ENCODE peak calls at places on chromosomes 1 and 21, in ten cellular contexts. One of them, this sample, is unnamed.
A peak's percentile ranks its signal among the peaks of the same experiment; 100 is the strongest.

GRCh38 chr1:44219301-44219626 is 6.0 kb downstream of the DMAP1 start:
- DNase-seq in AG09309: no peak
- DNase-seq in HFF-Myc: no peak
- DNase-seq in cardiac muscle cell: no peak
- DNase-seq in prostate gland: no peak
- DNase-seq in ovary: no peak
- DNase-seq in HCT116: no peak
- DNase-seq in RWPE1: no peak
- DNase-seq in endothelial cell: no peak
- DNase-seq in WTC11: no peak
- DNase-seq in this sample: no peak

GRCh38 chr1:206506803-206507394 is 432 bp upstream of the RASSF5 start:
- DNase-seq in AG09309: no peak
- DNase-seq in HFF-Myc: no peak
- DNase-seq in cardiac muscle cell: peak; percentile 13
- DNase-seq in prostate gland: no peak
- DNase-seq in ovary: no peak
- DNase-seq in HCT116: no peak
- DNase-seq in RWPE1: no peak
- DNase-seq in endothelial cell: peak; percentile 31
- DNase-seq in WTC11: peak; percentile 28
- DNase-seq in this sample: no peak

GRCh38 chr21:19731251-19731650 is 1267.0 kb upstream of the NCAM2 start:
- DNase-seq in AG09309: no peak
- DNase-seq in HFF-Myc: no peak
- DNase-seq in cardiac muscle cell: no peak
- DNase-seq in prostate gland: no peak
- DNase-seq in ovary: no peak
- DNase-seq in HCT116: no peak
- DNase-seq in RWPE1: no peak
- DNase-seq in endothelial cell: no peak
- DNase-seq in WTC11: no peak
- DNase-seq in this sample: no peak

GRCh38 chr1:106536741-106537140 is 519.7 kb upstream of the PRMT6 start:
- DNase-seq in AG09309: peak; percentile 62
- DNase-seq in HFF-Myc: no peak
- DNase-seq in cardiac muscle cell: no peak
- DNase-seq in prostate gland: no peak
- DNase-seq in ovary: no peak
- DNase-seq in HCT116: no peak
- DNase-seq in RWPE1: no peak
- DNase-seq in endothelial cell: no peak
- DNase-seq in WTC11: no peak
- DNase-seq in this sample: no peak

GRCh38 chr1:85581138-85581801 is 709 bp downstream of the CCN1 start:
- DNase-seq in AG09309: no peak
- DNase-seq in HFF-Myc: no peak
- DNase-seq in cardiac muscle cell: peak; percentile 89
- DNase-seq in prostate gland: peak; percentile 80
- DNase-seq in ovary: peak; percentile 50
- DNase-seq in HCT116: no peak
- DNase-seq in RWPE1: peak; percentile 50
- DNase-seq in endothelial cell: peak; percentile 88
- DNase-seq in WTC11: peak; percentile 85
- DNase-seq in this sample: peak; percentile 93

GRCh38 chr21:40422851-40423635 is 423.9 kb downstream of the DSCAM start:
- DNase-seq in AG09309: no peak
- DNase-seq in HFF-Myc: no peak
- DNase-seq in cardiac muscle cell: no peak
- DNase-seq in prostate gland: no peak
- DNase-seq in ovary: no peak
- DNase-seq in HCT116: no peak
- DNase-seq in RWPE1: no peak
- DNase-seq in endothelial cell: no peak
- DNase-seq in WTC11: no peak
- DNase-seq in this sample: no peak

GRCh38 chr1:203860396-203860951 is 925 bp upstream of the SNRPE start:
- DNase-seq in AG09309: peak; percentile 10
- DNase-seq in HFF-Myc: no peak
- DNase-seq in cardiac muscle cell: peak; percentile 50
- DNase-seq in prostate gland: peak; percentile 85
- DNase-seq in ovary: peak; percentile 33
- DNase-seq in HCT116: no peak
- DNase-seq in RWPE1: peak; percentile 82
- DNase-seq in endothelial cell: no peak
- DNase-seq in WTC11: no peak
- DNase-seq in this sample: no peak

GRCh38 chr1:94296018-94296417 is 58.6 kb upstream of the ARHGAP29 start:
- DNase-seq in AG09309: peak; percentile 76
- DNase-seq in HFF-Myc: no peak
- DNase-seq in cardiac muscle cell: peak; percentile 80
- DNase-seq in prostate gland: no peak
- DNase-seq in ovary: no peak
- DNase-seq in HCT116: no peak
- DNase-seq in RWPE1: no peak
- DNase-seq in endothelial cell: no peak
- DNase-seq in WTC11: no peak
- DNase-seq in this sample: no peak

GRCh38 chr1:204569478-204569877 is 53.3 kb downstream of the MDM4 start:
- DNase-seq in AG09309: no peak
- DNase-seq in HFF-Myc: no peak
- DNase-seq in cardiac muscle cell: no peak
- DNase-seq in prostate gland: no peak
- DNase-seq in ovary: no peak
- DNase-seq in HCT116: no peak
- DNase-seq in RWPE1: no peak
- DNase-seq in endothelial cell: no peak
- DNase-seq in WTC11: no peak
- DNase-seq in this sample: no peak

GRCh38 chr1:12453400-12454343 is 164.3 kb downstream of the DHRS3 start:
- DNase-seq in AG09309: no peak
- DNase-seq in HFF-Myc: no peak
- DNase-seq in cardiac muscle cell: no peak
- DNase-seq in prostate gland: no peak
- DNase-seq in ovary: no peak
- DNase-seq in HCT116: no peak
- DNase-seq in RWPE1: no peak
- DNase-seq in endothelial cell: no peak
- DNase-seq in WTC11: no peak
- DNase-seq in this sample: no peak

GRCh38 chr21:17759546-17760178 is 59.5 kb downstream of the C21orf91 start:
- DNase-seq in AG09309: no peak
- DNase-seq in HFF-Myc: no peak
- DNase-seq in cardiac muscle cell: no peak
- DNase-seq in prostate gland: no peak
- DNase-seq in ovary: no peak
- DNase-seq in HCT116: no peak
- DNase-seq in RWPE1: no peak
- DNase-seq in endothelial cell: no peak
- DNase-seq in WTC11: no peak
- DNase-seq in this sample: no peak

GRCh38 chr1:231219422-231220401 is 21.3 kb upstream of the GNPAT start:
- DNase-seq in AG09309: no peak
- DNase-seq in HFF-Myc: no peak
- DNase-seq in cardiac muscle cell: no peak
- DNase-seq in prostate gland: no peak
- DNase-seq in ovary: no peak
- DNase-seq in HCT116: no peak
- DNase-seq in RWPE1: no peak
- DNase-seq in endothelial cell: no peak
- DNase-seq in WTC11: no peak
- DNase-seq in this sample: no peak

GRCh38 chr1:6148497-6149241 is 31.5 kb downstream of the CHD5 start:
- DNase-seq in AG09309: no peak
- DNase-seq in HFF-Myc: no peak
- DNase-seq in cardiac muscle cell: peak; percentile 38
- DNase-seq in prostate gland: peak; percentile 27
- DNase-seq in ovary: peak; percentile 30
- DNase-seq in HCT116: peak; percentile 48
- DNase-seq in RWPE1: peak; percentile 90
- DNase-seq in endothelial cell: peak; percentile 77
- DNase-seq in WTC11: peak; percentile 91
- DNase-seq in this sample: no peak

GRCh38 chr1:29711582-29712274 is 475.4 kb downstream of the PTPRU start:
- DNase-seq in AG09309: no peak
- DNase-seq in HFF-Myc: no peak
- DNase-seq in cardiac muscle cell: peak; percentile 75
- DNase-seq in prostate gland: no peak
- DNase-seq in ovary: no peak
- DNase-seq in HCT116: no peak
- DNase-seq in RWPE1: no peak
- DNase-seq in endothelial cell: no peak
- DNase-seq in WTC11: no peak
- DNase-seq in this sample: no peak

GRCh38 chr1:91712981-91713841 is 172.7 kb downstream of the TGFBR3 start:
- DNase-seq in AG09309: no peak
- DNase-seq in HFF-Myc: no peak
- DNase-seq in cardiac muscle cell: peak; percentile 80
- DNase-seq in prostate gland: no peak
- DNase-seq in ovary: peak; percentile 69
- DNase-seq in HCT116: no peak
- DNase-seq in RWPE1: no peak
- DNase-seq in endothelial cell: no peak
- DNase-seq in WTC11: no peak
- DNase-seq in this sample: no peak

GRCh38 chr1:233867028-233867427 is 37.4 kb upstream of the SLC35F3 start:
- DNase-seq in AG09309: no peak
- DNase-seq in HFF-Myc: no peak
- DNase-seq in cardiac muscle cell: no peak
- DNase-seq in prostate gland: no peak
- DNase-seq in ovary: no peak
- DNase-seq in HCT116: no peak
- DNase-seq in RWPE1: no peak
- DNase-seq in endothelial cell: no peak
- DNase-seq in WTC11: no peak
- DNase-seq in this sample: no peak

GRCh38 chr1:150365945-150366344 is 2.0 kb downstream of the RPRD2 start:
- DNase-seq in AG09309: no peak
- DNase-seq in HFF-Myc: no peak
- DNase-seq in cardiac muscle cell: peak; percentile 19
- DNase-seq in prostate gland: no peak
- DNase-seq in ovary: no peak
- DNase-seq in HCT116: no peak
- DNase-seq in RWPE1: no peak
- DNase-seq in endothelial cell: no peak
- DNase-seq in WTC11: no peak
- DNase-seq in this sample: no peak

GRCh38 chr1:118989878-118990378 is 1.8 kb upstream of the TBX15 start:
- DNase-seq in AG09309: no peak
- DNase-seq in HFF-Myc: no peak
- DNase-seq in cardiac muscle cell: no peak
- DNase-seq in prostate gland: no peak
- DNase-seq in ovary: no peak
- DNase-seq in HCT116: no peak
- DNase-seq in RWPE1: no peak
- DNase-seq in endothelial cell: peak; percentile 70
- DNase-seq in WTC11: peak; percentile 64
- DNase-seq in this sample: no peak

GRCh38 chr1:25697426-25698220 is 81.0 kb downstream of the MAN1C1 start:
- DNase-seq in AG09309: no peak
- DNase-seq in HFF-Myc: no peak
- DNase-seq in cardiac muscle cell: no peak
- DNase-seq in prostate gland: no peak
- DNase-seq in ovary: no peak
- DNase-seq in HCT116: no peak
- DNase-seq in RWPE1: no peak
- DNase-seq in endothelial cell: no peak
- DNase-seq in WTC11: no peak
- DNase-seq in this sample: no peak
- TF ChIP-seq CTCF in AG09309: no peak
- TF ChIP-seq CTCF in HFF-Myc: no peak
- TF ChIP-seq CTCF in cardiac muscle cell: no peak
- TF ChIP-seq CTCF in prostate gland: peak; percentile 25
- TF ChIP-seq CTCF in ovary: no peak
- TF ChIP-seq CTCF in HCT116: no peak
- TF ChIP-seq CTCF in RWPE1: no peak
- TF ChIP-seq CTCF in endothelial cell: no peak
- TF ChIP-seq CTCF in WTC11: no peak
- TF ChIP-seq CTCF in this sample: no peak

GRCh38 chr1:7961199-7962010 is at the start of gene PARK7:
- DNase-seq in AG09309: peak; percentile 97
- DNase-seq in HFF-Myc: peak; percentile 94
- DNase-seq in cardiac muscle cell: peak; percentile 100
- DNase-seq in prostate gland: peak; percentile 98
- DNase-seq in ovary: peak; percentile 100
- DNase-seq in HCT116: peak; percentile 97
- DNase-seq in RWPE1: peak; percentile 99
- DNase-seq in endothelial cell: peak; percentile 100
- DNase-seq in WTC11: peak; percentile 99
- DNase-seq in this sample: peak; percentile 100
- TF ChIP-seq CTCF in AG09309: peak; percentile 65
- TF ChIP-seq CTCF in HFF-Myc: peak; percentile 31
- TF ChIP-seq CTCF in cardiac muscle cell: peak; percentile 47
- TF ChIP-seq CTCF in prostate gland: peak; percentile 64
- TF ChIP-seq CTCF in ovary: peak; percentile 28
- TF ChIP-seq CTCF in HCT116: peak; percentile 9
- TF ChIP-seq CTCF in RWPE1: peak; percentile 54
- TF ChIP-seq CTCF in endothelial cell: no peak
- TF ChIP-seq CTCF in WTC11: no peak
- TF ChIP-seq CTCF in this sample: peak; percentile 60

GRCh38 chr1:23472351-23473036 is 11.5 kb downstream of the ASAP3 start:
- DNase-seq in AG09309: no peak
- DNase-seq in HFF-Myc: no peak
- DNase-seq in cardiac muscle cell: no peak
- DNase-seq in prostate gland: no peak
- DNase-seq in ovary: no peak
- DNase-seq in HCT116: no peak
- DNase-seq in RWPE1: no peak
- DNase-seq in endothelial cell: no peak
- DNase-seq in WTC11: no peak
- DNase-seq in this sample: no peak
- TF ChIP-seq CTCF in AG09309: no peak
- TF ChIP-seq CTCF in HFF-Myc: no peak
- TF ChIP-seq CTCF in cardiac muscle cell: no peak
- TF ChIP-seq CTCF in prostate gland: no peak
- TF ChIP-seq CTCF in ovary: no peak
- TF ChIP-seq CTCF in HCT116: no peak
- TF ChIP-seq CTCF in RWPE1: no peak
- TF ChIP-seq CTCF in endothelial cell: no peak
- TF ChIP-seq CTCF in WTC11: no peak
- TF ChIP-seq CTCF in this sample: no peak

DNA sequence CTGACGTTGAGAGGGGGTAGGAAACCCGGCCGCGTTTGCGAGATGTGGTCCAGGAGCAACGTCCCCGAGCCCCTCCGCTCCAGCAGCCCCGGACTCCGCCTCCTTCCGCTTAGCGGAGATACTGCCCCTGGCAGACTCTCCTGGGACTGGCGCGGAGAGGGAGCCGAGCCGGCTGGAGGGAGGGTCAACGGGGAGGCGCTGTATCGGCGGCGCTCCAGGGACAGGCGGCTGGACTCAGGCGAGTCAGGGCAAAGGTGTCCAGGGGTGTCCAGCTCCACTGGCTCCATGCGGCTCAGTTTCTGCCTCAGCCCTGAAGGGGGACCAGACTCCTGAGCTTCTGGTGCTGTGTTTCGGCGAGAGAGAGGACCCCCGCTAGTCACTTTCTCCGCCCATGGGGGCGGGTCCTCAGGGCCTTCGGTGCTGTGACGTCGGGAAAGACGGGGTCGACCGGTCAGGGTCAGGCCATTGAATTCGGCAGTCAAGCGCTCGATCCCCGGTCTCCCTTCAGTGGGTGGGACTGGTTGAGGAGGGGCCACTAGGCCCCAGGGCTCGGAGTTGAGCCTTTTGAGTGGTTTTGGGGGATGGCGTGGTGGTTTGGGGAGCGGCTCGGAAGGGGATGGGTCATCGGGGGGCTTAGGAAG is 2.8 kb upstream of the LIX1L start:
- DNase-seq in AG09309: no peak
- DNase-seq in HFF-Myc: no peak
- DNase-seq in cardiac muscle cell: peak; percentile 80
- DNase-seq in prostate gland: peak; percentile 63
- DNase-seq in ovary: peak; percentile 90
- DNase-seq in HCT116: no peak
- DNase-seq in RWPE1: no peak
- DNase-seq in endothelial cell: peak; percentile 75
- DNase-seq in WTC11: peak; percentile 90
- DNase-seq in this sample: peak; percentile 89
- TF ChIP-seq CTCF in AG09309: no peak
- TF ChIP-seq CTCF in HFF-Myc: peak; percentile 4
- TF ChIP-seq CTCF in cardiac muscle cell: no peak
- TF ChIP-seq CTCF in prostate gland: peak; percentile 13
- TF ChIP-seq CTCF in ovary: peak; percentile 34
- TF ChIP-seq CTCF in HCT116: no peak
- TF ChIP-seq CTCF in RWPE1: no peak
- TF ChIP-seq CTCF in endothelial cell: no peak
- TF ChIP-seq CTCF in WTC11: no peak
- TF ChIP-seq CTCF in this sample: peak; percentile 20